ENCODE peak calls at places on chromosome 1, in seven cellular contexts. F, S, H, Y, T, U and X are unnamed samples.

GRCh38 chr1:63545780-63546179 is 22.5 kb downstream of the EFCAB7 start:
- DNase-seq in Y (no peak), U (no peak), H (no peak), F (peak), T (no peak), S (no peak), X (no peak)

GRCh38 chr1:228977307-228977706 is 242.0 kb downstream of the RHOU start:
- DNase-seq in Y (no peak), H (no peak), T (peak), U (no peak), S (no peak), F (no peak), X (no peak)

GRCh38 chr1:22654692-22655091 is 1.7 kb downstream of the C1QB start:
- DNase-seq in F (no peak), U (no peak), T (no peak), S (no peak), H (no peak), Y (peak), X (no peak)

GRCh38 chr1:15410884-15411245 is 1.2 kb downstream of the EFHD2 start:
- DNase-seq in F (no peak), H (no peak), S (no peak), T (no peak), U (no peak), Y (no peak), X (no peak)

GRCh38 chr1:82565546-82565945 is 764.8 kb downstream of the ADGRL2 start:
- DNase-seq in T (no peak), Y (no peak), H (no peak), U (peak), S (no peak), F (peak), X (no peak)

GRCh38 chr1:32972814-32973428 is 8.3 kb upstream of the RNF19B start:
- DNase-seq in F (peak), Y (no peak), U (no peak), T (no peak), S (no peak), H (peak), X (peak)

GRCh38 chr1:234957330-234958065 is 171.1 kb downstream of the TOMM20 start:
- DNase-seq in T (peak), Y (peak), U (peak), H (peak), S (no peak), F (peak), X (no peak)

GRCh38 chr1:162903246-162903645 is 42.3 kb upstream of the CCDC190 start:
- DNase-seq in F (no peak), U (no peak), T (no peak), S (no peak), H (no peak), Y (no peak), X (no peak)

GRCh38 chr1:109089242-109090015 is 1.1 kb upstream of the TMEM167B start:
- DNase-seq in H (peak), U (no peak), Y (peak), T (no peak), S (peak), F (peak), X (no peak)

GRCh38 chr1:189151361-189151760 is 1326.3 kb downstream of the BRINP3 start:
- DNase-seq in S (no peak), U (no peak), H (no peak), T (no peak), Y (no peak), F (no peak), X (no peak)

GRCh38 chr1:54499097-54500029 is 48.7 kb upstream of the ACOT11 start:
- DNase-seq in S (no peak), Y (peak), H (peak), F (peak), T (no peak), U (no peak), X (no peak)

GRCh38 chr1:25773441-25774125 is 26.4 kb upstream of the SELENON start:
- DNase-seq in T (no peak), U (no peak), Y (peak), S (no peak), F (no peak), H (no peak), X (no peak)

GRCh38 chr1:10962483-10962882 is 50.0 kb upstream of the TARDBP start:
- DNase-seq in F (peak), H (no peak), Y (no peak), U (no peak), T (no peak), S (no peak), X (no peak)

GRCh38 chr1:198019126-198019525 is 102.0 kb downstream of the LHX9 start:
- DNase-seq in H (no peak), S (no peak), F (no peak), Y (no peak), U (no peak), T (no peak), X (no peak)

GRCh38 chr1:32709075-32709474 is 6.5 kb upstream of the SYNC start:
- DNase-seq in H (no peak), Y (no peak), U (no peak), F (no peak), S (no peak), T (no peak), X (no peak)

GRCh38 chr1:215507119-215507518 is 60.0 kb upstream of the KCTD3 start:
- DNase-seq in F (peak), H (no peak), S (no peak), T (no peak), U (no peak), Y (no peak), X (no peak)

GRCh38 chr1:156895408-156895874 is 1.9 kb downstream of the PEAR1 start:
- DNase-seq in F (no peak), Y (no peak), H (no peak), U (no peak), S (no peak), T (no peak), X (no peak)

GRCh38 chr1:115682792-115683191 is 41.0 kb downstream of the VANGL1 start:
- DNase-seq in T (no peak), H (no peak), Y (no peak), F (no peak), U (no peak), S (no peak), X (no peak)

GRCh38 chr1:911875-912739 is 11.6 kb upstream of the SAMD11 start:
- DNase-seq in F (no peak), Y (no peak), U (no peak), T (no peak), S (no peak), H (no peak), X (no peak)

GRCh38 chr1:244239261-244239770 is 188.2 kb downstream of the ZBTB18 start:
- DNase-seq in H (no peak), S (no peak), Y (no peak), F (no peak), U (no peak), T (no peak), X (no peak)

GRCh38 chr1:57966340-57966739 is 542.5 kb upstream of the DAB1 start:
- DNase-seq in U (no peak), T (no peak), S (no peak), F (no peak), H (no peak), Y (no peak), X (no peak)
- TF ChIP-seq CTCF in U (no peak), T (no peak), S (no peak), F (no peak), H (no peak), Y (no peak), X (no peak)

DNA sequence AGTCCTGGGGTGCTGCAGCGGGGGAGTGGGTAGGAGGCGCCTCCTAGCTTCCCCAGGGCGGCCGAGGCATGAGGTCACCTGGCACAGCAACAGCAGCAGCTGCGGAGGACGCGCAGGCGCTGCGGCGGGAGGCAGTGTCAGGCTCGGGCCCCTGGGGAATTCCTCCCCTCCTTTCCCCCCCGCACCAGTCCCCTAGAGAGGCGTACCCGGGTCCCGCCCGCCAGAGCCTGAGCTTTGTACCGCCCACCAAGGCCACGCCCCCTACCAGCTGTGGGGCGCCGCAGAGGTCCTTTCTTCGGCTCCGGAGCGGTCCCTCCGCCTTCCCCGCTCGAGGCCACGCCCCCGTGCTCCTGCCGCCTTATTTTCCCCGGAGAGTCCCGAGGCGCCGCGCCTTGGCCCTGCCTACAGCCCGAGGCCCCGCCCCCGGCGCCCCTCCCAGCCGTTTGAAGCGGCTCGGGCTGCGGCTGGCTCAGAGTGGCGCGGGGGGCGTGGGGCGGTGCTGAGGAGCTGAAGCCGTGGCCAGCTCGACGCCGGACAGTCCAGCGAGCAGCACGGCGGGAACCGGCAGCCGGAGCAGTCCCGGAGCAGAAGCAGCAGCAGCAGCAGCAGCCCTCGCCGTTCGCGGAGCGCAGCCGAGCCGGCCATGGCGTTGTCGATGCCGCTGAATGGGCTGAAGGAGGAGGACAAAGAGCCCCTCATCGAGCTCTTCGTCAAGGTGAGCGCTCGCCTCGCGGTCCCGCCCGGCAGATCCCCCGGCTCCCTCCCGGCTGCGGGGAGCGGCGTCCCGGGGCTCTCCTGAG is at the start of gene CLIC4:
- DNase-seq in Y (peak), F (peak), S (peak), U (peak), T (peak), H (peak), X (peak)
- TF ChIP-seq CTCF in Y (no peak), F (peak), S (peak), U (no peak), T (no peak), H (no peak), X (peak)

GRCh38 chr1:37561794-37562132 is 5.0 kb downstream of the DNALI1 start:
- DNase-seq in F (peak), T (no peak), U (no peak), H (peak), S (peak), Y (peak), X (no peak)
- TF ChIP-seq CTCF in F (peak), T (no peak), U (peak), H (peak), S (peak), Y (peak), X (peak)

GRCh38 chr1:165873481-165873880 is 46.1 kb downstream of the UCK2 start:
- DNase-seq in H (no peak), Y (no peak), U (no peak), T (no peak), F (no peak), S (no peak), X (no peak)

GRCh38 chr1:165874643-165875042 is 47.2 kb downstream of the UCK2 start:
- DNase-seq in T (no peak), U (no peak), S (no peak), Y (no peak), F (no peak), H (no peak), X (no peak)

GRCh38 chr1:165871311-165872067 is 44.1 kb downstream of the UCK2 start:
- DNase-seq in T (no peak), S (peak), U (no peak), F (peak), Y (no peak), H (no peak), X (no peak)

GRCh38 chr1:165865941-165866340 is 38.5 kb downstream of the UCK2 start:
- DNase-seq in T (no peak), Y (no peak), U (no peak), H (no peak), S (no peak), F (no peak), X (no peak)

GRCh38 chr1:165869343-165869742 is 41.9 kb downstream of the UCK2 start:
- DNase-seq in S (no peak), T (no peak), Y (no peak), F (peak), U (no peak), H (no peak), X (no peak)
- TF ChIP-seq CTCF in S (no peak), T (no peak), Y (no peak), F (peak), U (peak), H (no peak), X (peak)